ENCODE peak calls at places on chromosomes 16 and 17, in ten cellular contexts. M is mammary epithelial cell, X is IMR-90, F is brain microvascular endothelial cell, R is transverse colon, O is pancreas, D is astrocyte, A is left ventricle myocardium inferior, T is neuronal stem cell, C is ascending aorta. L is an unnamed sample.
A peak's percentile ranks its signal among the peaks of the same experiment; 100 is the strongest.

GRCh38 chr17:21376835-21377690 is 906 bp downstream of the KCNJ12 start:
- DNase-seq in M (peak; percentile 23), X (peak; percentile 8), F (peak; percentile 11), R (no peak), O (no peak), D (peak; percentile 18), A (no peak), T (no peak), C (no peak), L (no peak)

GRCh38 chr16:5036228-5037156 is 2.8 kb upstream of the NAGPA start:
- DNase-seq in M (no peak), X (no peak), F (no peak), R (no peak), O (no peak), D (peak; percentile 63), A (no peak), T (no peak), C (no peak), L (no peak)

GRCh38 chr17:17448076-17448475 is 28.7 kb upstream of the MED9 start:
- DNase-seq in M (no peak), X (no peak), F (no peak), R (no peak), O (no peak), D (no peak), A (no peak), T (no peak), C (no peak), L (no peak)

GRCh38 chr16:57803413-57803990 is 1.2 kb upstream of the KIFC3 start:
- DNase-seq in M (no peak), X (no peak), F (no peak), R (no peak), O (no peak), D (no peak), A (peak; percentile 69), T (no peak), C (no peak), L (no peak)

GRCh38 chr16:17590711-17591654 is 120.2 kb upstream of the XYLT1 start:
- DNase-seq in M (no peak), X (no peak), F (no peak), R (no peak), O (no peak), D (peak; percentile 31), A (no peak), T (no peak), C (no peak), L (no peak)

GRCh38 chr16:23504453-23505179 is 5.7 kb downstream of the GGA2 start:
- DNase-seq in M (peak; percentile 96), X (peak; percentile 94), F (peak; percentile 97), R (peak; percentile 42), O (peak; percentile 41), D (peak; percentile 93), A (no peak), T (peak; percentile 51), C (peak; percentile 75), L (peak; percentile 65)

GRCh38 chr17:7235693-7236665 is 1.7 kb upstream of the DVL2 start:
- DNase-seq in M (peak; percentile 56), X (peak; percentile 47), F (peak; percentile 42), R (no peak), O (peak; percentile 19), D (peak; percentile 40), A (no peak), T (no peak), C (no peak), L (no peak)

GRCh38 chr16:65077181-65077580 is 44.7 kb downstream of the CDH11 start:
- DNase-seq in M (no peak), X (no peak), F (no peak), R (no peak), O (no peak), D (no peak), A (no peak), T (no peak), C (no peak), L (no peak)

GRCh38 chr17:44353656-44354331 is 8.7 kb downstream of the GRN start:
- DNase-seq in M (no peak), X (no peak), F (no peak), R (peak; percentile 41), O (no peak), D (no peak), A (peak; percentile 48), T (no peak), C (no peak), L (no peak)

GRCh38 chr17:20276430-20276829 is 190.9 kb downstream of the LGALS9B start:
- DNase-seq in M (no peak), X (peak; percentile 8), F (no peak), R (no peak), O (no peak), D (no peak), A (no peak), T (no peak), C (no peak), L (no peak)

GRCh38 chr17:19900809-19901208 is 33.1 kb upstream of the ULK2 start:
- DNase-seq in M (no peak), X (no peak), F (no peak), R (no peak), O (no peak), D (no peak), A (no peak), T (no peak), C (no peak), L (no peak)

GRCh38 chr16:72992142-72992601 is 55.8 kb downstream of the ZFHX3 start:
- DNase-seq in M (no peak), X (no peak), F (no peak), R (no peak), O (no peak), D (no peak), A (no peak), T (peak; percentile 81), C (no peak), L (no peak)

GRCh38 chr16:17277981-17278381 is 192.8 kb downstream of the XYLT1 start:
- DNase-seq in M (no peak), X (peak; percentile 7), F (no peak), R (peak; percentile 70), O (peak; percentile 52), D (no peak), A (no peak), T (no peak), C (no peak), L (no peak)

GRCh38 chr16:84832488-84833141 is 12.8 kb downstream of the CRISPLD2 start:
- DNase-seq in M (no peak), X (peak; percentile 100), F (peak; percentile 99), R (peak; percentile 78), O (peak; percentile 26), D (peak; percentile 94), A (peak; percentile 90), T (no peak), C (peak; percentile 33), L (peak; percentile 96)

GRCh38 chr17:29136998-29137730 is 43.0 kb downstream of the MYO18A start:
- DNase-seq in M (no peak), X (peak; percentile 79), F (no peak), R (no peak), O (no peak), D (peak; percentile 62), A (no peak), T (no peak), C (no peak), L (no peak)

GRCh38 chr17:29133146-29133713 is 47.0 kb downstream of the MYO18A start:
- DNase-seq in M (no peak), X (peak; percentile 89), F (peak; percentile 74), R (no peak), O (no peak), D (peak; percentile 79), A (peak; percentile 48), T (no peak), C (peak; percentile 72), L (peak; percentile 91)

GRCh38 chr17:29131814-29132682 is 48.1 kb downstream of the MYO18A start:
- DNase-seq in M (no peak), X (peak; percentile 86), F (no peak), R (no peak), O (no peak), D (peak; percentile 79), A (no peak), T (no peak), C (peak; percentile 50), L (peak; percentile 80)

GRCh38 chr17:29138184-29138955 is 41.8 kb downstream of the MYO18A start:
- DNase-seq in M (no peak), X (peak; percentile 68), F (no peak), R (no peak), O (no peak), D (no peak), A (no peak), T (no peak), C (no peak), L (peak; percentile 62)

DNA sequence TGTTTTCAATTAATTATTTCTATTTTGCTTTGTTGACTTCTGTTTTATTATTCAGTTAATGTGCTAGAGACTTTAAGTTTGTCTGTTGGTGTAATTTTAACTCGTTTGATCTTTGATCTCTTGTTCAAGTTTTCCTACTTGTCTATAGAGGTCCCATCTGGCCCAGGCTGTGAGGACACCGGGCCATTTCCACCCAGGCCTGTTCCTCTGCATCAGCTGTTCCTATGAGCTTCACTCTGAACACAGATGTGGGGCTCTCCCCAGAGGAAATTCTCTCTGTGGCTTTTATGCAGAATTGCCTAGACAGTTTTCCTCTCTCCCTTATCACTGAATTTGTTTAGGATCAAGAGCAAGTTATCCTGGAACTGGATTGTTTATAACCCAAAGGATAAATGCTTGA is 44.7 kb downstream of the MYO18A start:
- DNase-seq in M (no peak), X (no peak), F (no peak), R (no peak), O (no peak), D (no peak), A (no peak), T (no peak), C (no peak), L (no peak)
- H3K4me3 ChIP-seq in M (no peak overlapping the region), X (no peak overlapping the region), F (no peak overlapping the region), R (no peak overlapping the region), O (no peak overlapping the region), D (no peak overlapping the region), A (no peak overlapping the region), T (no peak overlapping the region), C (no peak overlapping the region), L (no peak overlapping the region)

GRCh38 chr17:83181991-83182619 is 102.7 kb downstream of the METRNL start:
- DNase-seq in M (no peak), X (no peak), F (no peak), R (no peak), O (no peak), D (no peak), A (no peak), T (no peak), C (no peak), L (no peak)
- H3K27ac ChIP-seq in M (no peak overlapping the region), X (no peak overlapping the region), F (no peak overlapping the region), R (no peak overlapping the region), O (no peak overlapping the region), D (no peak overlapping the region), A (peak overlapping the region; percentile 25), T (no peak overlapping the region), C (no peak overlapping the region), L (no peak overlapping the region)

GRCh38 chr17:80474933-80475915 is 1.2 kb downstream of the NPTX1 start:
- DNase-seq in M (no peak), X (no peak), F (no peak), R (no peak), O (no peak), D (no peak), A (no peak), T (no peak), C (no peak), L (no peak)
- H3K4me3 ChIP-seq in M (no peak overlapping the region), X (peak overlapping the region; percentile 31), F (peak overlapping the region; percentile 46), R (peak overlapping the region; percentile 24), O (peak overlapping the region; percentile 40), D (no peak overlapping the region), A (peak overlapping the region; percentile 60), T (peak overlapping the region; percentile 16), C (peak overlapping the region; percentile 60), L (peak overlapping the region; percentile 36)

DNA sequence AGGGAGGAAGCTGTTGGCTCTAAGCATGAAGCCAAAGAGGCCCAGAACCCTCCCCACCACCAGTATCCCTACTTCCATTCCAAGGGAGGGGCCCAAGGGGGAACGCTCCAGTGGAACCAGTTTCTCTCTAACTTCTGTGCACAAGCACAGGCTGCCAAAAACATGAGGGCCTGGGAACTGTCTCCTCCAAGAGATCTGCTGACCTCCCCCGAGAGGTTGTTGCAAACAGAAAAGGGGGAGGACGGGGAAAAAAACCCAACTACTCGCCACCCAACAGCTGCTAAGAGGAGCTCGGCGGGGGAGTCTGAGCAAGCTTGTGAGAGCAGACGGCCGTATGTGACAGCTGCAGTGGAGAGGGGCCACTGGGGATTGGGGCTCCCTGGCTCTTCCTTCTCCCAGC is 15.7 kb upstream of the SLC35B1 start:
- DNase-seq in M (no peak), X (no peak), F (no peak), R (peak; percentile 35), O (peak; percentile 29), D (no peak), A (peak; percentile 83), T (no peak), C (no peak), L (peak; percentile 67)
- H3K27ac ChIP-seq in M (no peak overlapping the region), X (no peak overlapping the region), F (no peak overlapping the region), R (peak overlapping the region; percentile 77), O (no peak overlapping the region), D (no peak overlapping the region), A (peak overlapping the region; percentile 84), T (no peak overlapping the region), C (peak overlapping the region; percentile 35), L (peak overlapping the region; percentile 60)